ENCODE peak calls at places on chromosomes 5 and 9, in eight cellular contexts. One of them, this sample, is unnamed.

GRCh38 chr5:109921735-109922395 is 232.1 kb downstream of the MAN2A1 start:
- DNase-seq in HT-29: no peak
- DNase-seq in cardiac septum: peak; percentile 82
- DNase-seq in head of caudate nucleus: no peak
- DNase-seq in GM03348: no peak
- DNase-seq in naive B cell: no peak
- DNase-seq in EH: no peak
- DNase-seq in SHP77: no peak
- DNase-seq in this sample: no peak

GRCh38 chr9:116800074-116800473 is 113.0 kb downstream of the TRIM32 start:
- DNase-seq in HT-29: no peak
- DNase-seq in cardiac septum: no peak
- DNase-seq in head of caudate nucleus: no peak
- DNase-seq in GM03348: no peak
- DNase-seq in naive B cell: no peak
- DNase-seq in EH: no peak
- DNase-seq in SHP77: no peak
- DNase-seq in this sample: no peak

GRCh38 chr5:179241175-179241574 is 104.1 kb downstream of the ADAMTS2 start:
- DNase-seq in HT-29: no peak
- DNase-seq in cardiac septum: peak; percentile 58
- DNase-seq in head of caudate nucleus: no peak
- DNase-seq in GM03348: peak; percentile 70
- DNase-seq in naive B cell: no peak
- DNase-seq in EH: no peak
- DNase-seq in SHP77: no peak
- DNase-seq in this sample: no peak

GRCh38 chr9:109297899-109298298 is 23.0 kb downstream of the EPB41L4B start:
- DNase-seq in HT-29: no peak
- DNase-seq in cardiac septum: no peak
- DNase-seq in head of caudate nucleus: no peak
- DNase-seq in GM03348: peak; percentile 42
- DNase-seq in naive B cell: no peak
- DNase-seq in EH: peak; percentile 78
- DNase-seq in SHP77: no peak
- DNase-seq in this sample: no peak

GRCh38 chr5:180806351-180807011 is 3.9 kb upstream of the MGAT1 start:
- DNase-seq in HT-29: no peak
- DNase-seq in cardiac septum: peak; percentile 83
- DNase-seq in head of caudate nucleus: no peak
- DNase-seq in GM03348: no peak
- DNase-seq in naive B cell: no peak
- DNase-seq in EH: no peak
- DNase-seq in SHP77: no peak
- DNase-seq in this sample: no peak

GRCh38 chr5:121031487-121031886 is 567.4 kb downstream of the PRR16 start:
- DNase-seq in HT-29: no peak
- DNase-seq in cardiac septum: no peak
- DNase-seq in head of caudate nucleus: no peak
- DNase-seq in GM03348: peak; percentile 24
- DNase-seq in naive B cell: no peak
- DNase-seq in EH: no peak
- DNase-seq in SHP77: no peak
- DNase-seq in this sample: no peak

GRCh38 chr9:137619240-137620090 is 660 bp downstream of the EHMT1 start:
- DNase-seq in HT-29: peak; percentile 52
- DNase-seq in cardiac septum: no peak
- DNase-seq in head of caudate nucleus: no peak
- DNase-seq in GM03348: peak; percentile 58
- DNase-seq in naive B cell: peak; percentile 45
- DNase-seq in EH: peak; percentile 61
- DNase-seq in SHP77: no peak
- DNase-seq in this sample: no peak

GRCh38 chr5:74864823-74865222 is 1.4 kb downstream of the FAM169A start:
- DNase-seq in HT-29: no peak
- DNase-seq in cardiac septum: no peak
- DNase-seq in head of caudate nucleus: no peak
- DNase-seq in GM03348: no peak
- DNase-seq in naive B cell: no peak
- DNase-seq in EH: no peak
- DNase-seq in SHP77: peak; percentile 5
- DNase-seq in this sample: no peak

GRCh38 chr9:88747768-88748167 is 212.8 kb downstream of the NXNL2 start:
- DNase-seq in HT-29: peak; percentile 19
- DNase-seq in cardiac septum: no peak
- DNase-seq in head of caudate nucleus: no peak
- DNase-seq in GM03348: peak; percentile 82
- DNase-seq in naive B cell: no peak
- DNase-seq in EH: peak; percentile 95
- DNase-seq in SHP77: no peak
- DNase-seq in this sample: no peak

GRCh38 chr5:36414869-36415282 is 113.2 kb upstream of the RANBP3L start:
- DNase-seq in HT-29: peak; percentile 54
- DNase-seq in cardiac septum: no peak
- DNase-seq in head of caudate nucleus: no peak
- DNase-seq in GM03348: peak; percentile 64
- DNase-seq in naive B cell: no peak
- DNase-seq in EH: peak; percentile 53
- DNase-seq in SHP77: peak; percentile 21
- DNase-seq in this sample: no peak

GRCh38 chr9:84670801-84671153 is 1.2 kb downstream of the NTRK2 start:
- DNase-seq in HT-29: no peak
- DNase-seq in cardiac septum: no peak
- DNase-seq in head of caudate nucleus: no peak
- DNase-seq in GM03348: no peak
- DNase-seq in naive B cell: no peak
- DNase-seq in EH: no peak
- DNase-seq in SHP77: no peak
- DNase-seq in this sample: no peak

GRCh38 chr9:78783743-78784142 is 486.8 kb downstream of the PSAT1 start:
- DNase-seq in HT-29: peak; percentile 13
- DNase-seq in cardiac septum: no peak
- DNase-seq in head of caudate nucleus: no peak
- DNase-seq in GM03348: no peak
- DNase-seq in naive B cell: no peak
- DNase-seq in EH: no peak
- DNase-seq in SHP77: no peak
- DNase-seq in this sample: no peak

GRCh38 chr5:178595145-178595544 is 5.0 kb upstream of the COL23A1 start:
- DNase-seq in HT-29: no peak
- DNase-seq in cardiac septum: no peak
- DNase-seq in head of caudate nucleus: no peak
- DNase-seq in GM03348: no peak
- DNase-seq in naive B cell: no peak
- DNase-seq in EH: no peak
- DNase-seq in SHP77: no peak
- DNase-seq in this sample: no peak

GRCh38 chr9:97315550-97315949 is 8.1 kb downstream of the CCDC180 start:
- DNase-seq in HT-29: no peak
- DNase-seq in cardiac septum: no peak
- DNase-seq in head of caudate nucleus: no peak
- DNase-seq in GM03348: no peak
- DNase-seq in naive B cell: no peak
- DNase-seq in EH: peak; percentile 15
- DNase-seq in SHP77: no peak
- DNase-seq in this sample: no peak

GRCh38 chr9:108180511-108180910 is 675.3 kb downstream of the ACTL7B start:
- DNase-seq in HT-29: no peak
- DNase-seq in cardiac septum: no peak
- DNase-seq in head of caudate nucleus: no peak
- DNase-seq in GM03348: no peak
- DNase-seq in naive B cell: no peak
- DNase-seq in EH: peak; percentile 38
- DNase-seq in SHP77: peak; percentile 45
- DNase-seq in this sample: no peak

GRCh38 chr5:150605546-150605945 is 34.9 kb upstream of the SYNPO start:
- DNase-seq in HT-29: no peak
- DNase-seq in cardiac septum: no peak
- DNase-seq in head of caudate nucleus: no peak
- DNase-seq in GM03348: no peak
- DNase-seq in naive B cell: no peak
- DNase-seq in EH: no peak
- DNase-seq in SHP77: no peak
- DNase-seq in this sample: no peak

GRCh38 chr5:80672140-80672736 is 17.5 kb upstream of the DHFR start:
- DNase-seq in HT-29: peak; percentile 87
- DNase-seq in cardiac septum: no peak
- DNase-seq in head of caudate nucleus: peak; percentile 64
- DNase-seq in GM03348: peak; percentile 73
- DNase-seq in naive B cell: peak; percentile 29
- DNase-seq in EH: peak; percentile 74
- DNase-seq in SHP77: peak; percentile 69
- DNase-seq in this sample: peak; percentile 4

GRCh38 chr5:173204185-173204979 is 30.6 kb downstream of the NKX2-5 start:
- DNase-seq in HT-29: peak; percentile 58
- DNase-seq in cardiac septum: no peak
- DNase-seq in head of caudate nucleus: no peak
- DNase-seq in GM03348: peak; percentile 29
- DNase-seq in naive B cell: peak; percentile 7
- DNase-seq in EH: peak; percentile 40
- DNase-seq in SHP77: no peak
- DNase-seq in this sample: no peak

GRCh38 chr9:72592501-72593403 is 71.3 kb downstream of the TMC1 start:
- DNase-seq in HT-29: peak; percentile 91
- DNase-seq in cardiac septum: no peak
- DNase-seq in head of caudate nucleus: peak; percentile 17
- DNase-seq in GM03348: peak; percentile 69
- DNase-seq in naive B cell: peak; percentile 48
- DNase-seq in EH: peak; percentile 73
- DNase-seq in SHP77: peak; percentile 15
- DNase-seq in this sample: peak; percentile 49

GRCh38 chr5:150788974-150789373 is 10.4 kb downstream of the SMIM3 start:
- DNase-seq in HT-29: no peak
- DNase-seq in cardiac septum: no peak
- DNase-seq in head of caudate nucleus: no peak
- DNase-seq in GM03348: no peak
- DNase-seq in naive B cell: no peak
- DNase-seq in EH: no peak
- DNase-seq in SHP77: no peak
- DNase-seq in this sample: no peak

GRCh38 chr9:27457445-27457844 is 66.6 kb upstream of the IFNK start:
- DNase-seq in HT-29: peak; percentile 29
- DNase-seq in cardiac septum: no peak
- DNase-seq in head of caudate nucleus: no peak
- DNase-seq in GM03348: no peak
- DNase-seq in naive B cell: peak; percentile 27
- DNase-seq in EH: no peak
- DNase-seq in SHP77: no peak
- DNase-seq in this sample: no peak

GRCh38 chr5:134493461-134494055 is 31.9 kb upstream of the JADE2 start:
- DNase-seq in HT-29: no peak
- DNase-seq in cardiac septum: peak; percentile 38
- DNase-seq in head of caudate nucleus: no peak
- DNase-seq in GM03348: no peak
- DNase-seq in naive B cell: no peak
- DNase-seq in EH: no peak
- DNase-seq in SHP77: no peak
- DNase-seq in this sample: no peak

GRCh38 chr9:13513710-13514444 is 234.4 kb upstream of the MPDZ start:
- DNase-seq in HT-29: no peak
- DNase-seq in cardiac septum: no peak
- DNase-seq in head of caudate nucleus: no peak
- DNase-seq in GM03348: peak; percentile 20
- DNase-seq in naive B cell: no peak
- DNase-seq in EH: peak; percentile 62
- DNase-seq in SHP77: peak; percentile 65
- DNase-seq in this sample: no peak

GRCh38 chr5:64869419-64869818 is 100.7 kb downstream of the CWC27 start:
- DNase-seq in HT-29: peak; percentile 22
- DNase-seq in cardiac septum: no peak
- DNase-seq in head of caudate nucleus: no peak
- DNase-seq in GM03348: peak; percentile 25
- DNase-seq in naive B cell: no peak
- DNase-seq in EH: peak; percentile 75
- DNase-seq in SHP77: no peak
- DNase-seq in this sample: no peak

GRCh38 chr5:164356790-164357189 is 851.4 kb downstream of the MAT2B start:
- DNase-seq in HT-29: no peak
- DNase-seq in cardiac septum: no peak
- DNase-seq in head of caudate nucleus: no peak
- DNase-seq in GM03348: no peak
- DNase-seq in naive B cell: no peak
- DNase-seq in EH: no peak
- DNase-seq in SHP77: no peak
- DNase-seq in this sample: no peak

GRCh38 chr5:172150514-172151425 is 37.3 kb downstream of the STK10 start:
- DNase-seq in HT-29: no peak
- DNase-seq in cardiac septum: peak; percentile 91
- DNase-seq in head of caudate nucleus: no peak
- DNase-seq in GM03348: no peak
- DNase-seq in naive B cell: peak; percentile 37
- DNase-seq in EH: peak; percentile 68
- DNase-seq in SHP77: no peak
- DNase-seq in this sample: peak; percentile 42

GRCh38 chr9:92265159-92265558 is 28.3 kb downstream of the IARS1 start:
- DNase-seq in HT-29: no peak
- DNase-seq in cardiac septum: no peak
- DNase-seq in head of caudate nucleus: no peak
- DNase-seq in GM03348: peak; percentile 26
- DNase-seq in naive B cell: no peak
- DNase-seq in EH: peak; percentile 56
- DNase-seq in SHP77: no peak
- DNase-seq in this sample: no peak

GRCh38 chr5:132666310-132667123 is 7.3 kb upstream of the IL4 start:
- DNase-seq in HT-29: no peak
- DNase-seq in cardiac septum: no peak
- DNase-seq in head of caudate nucleus: no peak
- DNase-seq in GM03348: no peak
- DNase-seq in naive B cell: no peak
- DNase-seq in EH: no peak
- DNase-seq in SHP77: no peak
- DNase-seq in this sample: no peak

GRCh38 chr5:24750356-24750755 is 105.6 kb upstream of the CDH10 start:
- DNase-seq in HT-29: no peak
- DNase-seq in cardiac septum: no peak
- DNase-seq in head of caudate nucleus: no peak
- DNase-seq in GM03348: no peak
- DNase-seq in naive B cell: no peak
- DNase-seq in EH: no peak
- DNase-seq in SHP77: no peak
- DNase-seq in this sample: no peak

GRCh38 chr9:135605238-135605781 is 34.0 kb downstream of the GLT6D1 start:
- DNase-seq in HT-29: no peak
- DNase-seq in cardiac septum: peak; percentile 62
- DNase-seq in head of caudate nucleus: no peak
- DNase-seq in GM03348: peak; percentile 3
- DNase-seq in naive B cell: no peak
- DNase-seq in EH: no peak
- DNase-seq in SHP77: no peak
- DNase-seq in this sample: no peak

GRCh38 chr9:125660557-125660956 is 46.5 kb downstream of the MAPKAP1 start:
- DNase-seq in HT-29: no peak
- DNase-seq in cardiac septum: no peak
- DNase-seq in head of caudate nucleus: no peak
- DNase-seq in GM03348: no peak
- DNase-seq in naive B cell: no peak
- DNase-seq in EH: no peak
- DNase-seq in SHP77: no peak
- DNase-seq in this sample: no peak

GRCh38 chr9:137688725-137689124 is 69.9 kb downstream of the EHMT1 start:
- DNase-seq in HT-29: no peak
- DNase-seq in cardiac septum: no peak
- DNase-seq in head of caudate nucleus: no peak
- DNase-seq in GM03348: no peak
- DNase-seq in naive B cell: no peak
- DNase-seq in EH: no peak
- DNase-seq in SHP77: no peak
- DNase-seq in this sample: no peak

GRCh38 chr9:100455470-100455869 is 17.5 kb upstream of the TMEFF1 start:
- DNase-seq in HT-29: no peak
- DNase-seq in cardiac septum: no peak
- DNase-seq in head of caudate nucleus: no peak
- DNase-seq in GM03348: peak; percentile 59
- DNase-seq in naive B cell: no peak
- DNase-seq in EH: peak; percentile 55
- DNase-seq in SHP77: no peak
- DNase-seq in this sample: no peak

GRCh38 chr5:152259702-152260101 is 145.4 kb downstream of the NMUR2 start:
- DNase-seq in HT-29: no peak
- DNase-seq in cardiac septum: no peak
- DNase-seq in head of caudate nucleus: no peak
- DNase-seq in GM03348: no peak
- DNase-seq in naive B cell: no peak
- DNase-seq in EH: no peak
- DNase-seq in SHP77: no peak
- DNase-seq in this sample: no peak

This sample was measured in substantia nigra.